ENCODE peak calls at places on chromosome 4, in five cellular contexts. Y is activated CD8-positive, alpha-beta T cell treated with anti-CD3 and anti-CD28 coated beads for 36 hours; W is psoas muscle; K is cerebellar cortex; M is activated T-helper 2 cell treated with anti-CD3 and anti-CD28 coated beads, Interferon-gamma antibody, Interleukin-2, Interleukin-4, amounts not matched to agents 10 μg/mL and 5 μg/mL and 100 μg/mL, durations not matched to agents 14 hours and 24 hours and 36 hours. S is an unnamed sample.

GRCh38 chr4:177380730-177381287 is 61.4 kb downstream of the AGA start:
- DNase-seq in K (peak; percentile 17), M (no peak), Y (peak; percentile 15), W (no peak), S (no peak)

GRCh38 chr4:105146286-105147219 is at the start of gene TET2:
- DNase-seq in M (peak; percentile 75), Y (peak; percentile 91), W (peak; percentile 85), K (peak; percentile 76), S (peak; percentile 97)

GRCh38 chr4:158304694-158305093 is 94.4 kb downstream of the TMEM144 start:
- DNase-seq in K (no peak), M (no peak), Y (no peak), W (no peak), S (no peak)

GRCh38 chr4:135184715-135185114 is 983.1 kb upstream of the PABPC4L start:
- DNase-seq in Y (no peak), K (no peak), M (no peak), W (no peak), S (no peak)

GRCh38 chr4:111943796-111944203 is 201.5 kb upstream of the FAM241A start:
- DNase-seq in K (peak; percentile 30), W (no peak), Y (peak; percentile 15), M (no peak), S (no peak)

GRCh38 chr4:108849611-108850406 is 87.0 kb upstream of the ETNPPL start:
- DNase-seq in M (no peak), K (no peak), Y (peak; percentile 45), W (no peak), S (no peak)

GRCh38 chr4:120454788-120455187 is 388.1 kb upstream of the MAD2L1 start:
- DNase-seq in Y (no peak), M (no peak), W (no peak), K (no peak), S (no peak)

GRCh38 chr4:167100120-167100519 is 134.2 kb downstream of the SPOCK3 start:
- DNase-seq in K (peak; percentile 11), M (no peak), Y (no peak), W (no peak), S (peak; percentile 97)

GRCh38 chr4:38128478-38129451 is 168.6 kb downstream of the PTTG2 start:
- DNase-seq in Y (peak; percentile 92), W (no peak), K (no peak), M (peak; percentile 55), S (peak; percentile 62)

GRCh38 chr4:17578482-17578891 is 1.5 kb downstream of the LAP3 start:
- DNase-seq in M (no peak), K (no peak), Y (peak; percentile 7), W (no peak), S (no peak)

GRCh38 chr4:158581161-158581560 is 59.5 kb downstream of the RXFP1 start:
- DNase-seq in K (no peak), Y (no peak), W (no peak), M (no peak), S (no peak)

GRCh38 chr4:154332681-154333421 is 158.7 kb downstream of the DCHS2 start:
- DNase-seq in W (peak; percentile 49), K (peak; percentile 4), M (peak; percentile 48), Y (peak; percentile 77), S (peak; percentile 36)

GRCh38 chr4:7842384-7843279 is 97.0 kb downstream of the AFAP1 start:
- DNase-seq in W (peak; percentile 74), M (no peak), K (no peak), Y (no peak), S (no peak)

GRCh38 chr4:184471872-184472539 is 2.3 kb downstream of the IRF2 start:
- DNase-seq in Y (peak; percentile 46), W (no peak), K (no peak), M (no peak), S (peak; percentile 69)

GRCh38 chr4:39367166-39367565 is 1.0 kb upstream of the RFC1 start:
- DNase-seq in M (no peak), W (no peak), K (no peak), Y (no peak), S (no peak)

GRCh38 chr4:592825-593520 is 16.9 kb upstream of the TMEM271 start:
- DNase-seq in W (no peak), K (no peak), M (no peak), Y (no peak), S (no peak)

GRCh38 chr4:54585321-54586000 is 72.3 kb upstream of the KIT start:
- DNase-seq in M (no peak), Y (no peak), W (no peak), K (no peak), S (no peak)

GRCh38 chr4:159463235-159463634 is 360.4 kb downstream of the RAPGEF2 start:
- DNase-seq in K (no peak), Y (no peak), W (no peak), M (no peak), S (no peak)

GRCh38 chr4:17726911-17727310 is 54.5 kb downstream of the FAM184B start:
- DNase-seq in K (no peak), W (no peak), M (no peak), Y (no peak), S (no peak)

GRCh38 chr4:72779256-72779655 is 210.2 kb upstream of the ADAMTS3 start:
- DNase-seq in Y (no peak), M (no peak), K (no peak), W (no peak), S (no peak)

GRCh38 chr4:109162759-109163158 is 139.7 kb downstream of the COL25A1 start:
- DNase-seq in M (no peak), W (no peak), K (no peak), Y (no peak), S (no peak)

GRCh38 chr4:138976526-138976925 is 39.1 kb upstream of the NOCT start:
- DNase-seq in K (no peak), Y (no peak), W (no peak), M (no peak), S (no peak)

GRCh38 chr4:169115897-169116254 is 105.8 kb upstream of the CBR4 start:
- DNase-seq in Y (peak; percentile 27), M (no peak), K (no peak), W (no peak), S (peak; percentile 62)

GRCh38 chr4:42789168-42789567 is 103.3 kb upstream of the GRXCR1 start:
- DNase-seq in K (no peak), Y (no peak), M (no peak), W (no peak), S (no peak)

GRCh38 chr4:186105721-186106335 is 1.3 kb downstream of the FAM149A start:
- DNase-seq in Y (peak; percentile 3), W (no peak), M (no peak), K (no peak), S (peak; percentile 30)

GRCh38 chr4:26069218-26069617 is 155.2 kb downstream of the SMIM20 start:
- DNase-seq in K (peak; percentile 69), M (no peak), Y (no peak), W (no peak), S (peak; percentile 38)

GRCh38 chr4:147160908-147161513 is 215.3 kb upstream of the TTC29 start:
- DNase-seq in W (no peak), Y (peak; percentile 8), M (no peak), K (peak; percentile 42), S (peak; percentile 70)

GRCh38 chr4:76691767-76692689 is 205.9 kb downstream of the SOWAHB start:
- DNase-seq in M (no peak), K (no peak), W (no peak), Y (no peak), S (no peak)

GRCh38 chr4:178823673-178824072 is 1381.4 kb upstream of the AGA start:
- DNase-seq in K (no peak), W (no peak), Y (no peak), M (no peak), S (no peak)

GRCh38 chr4:13543648-13544555 is at the start of gene NKX3-2:
- DNase-seq in K (no peak), W (no peak), M (no peak), Y (no peak), S (no peak)

GRCh38 chr4:39032218-39033085 is at the start of gene TMEM156:
- DNase-seq in K (no peak), M (no peak), W (no peak), Y (peak; percentile 50), S (peak; percentile 57)

GRCh38 chr4:127446309-127446708 is 186.4 kb upstream of the INTU start:
- DNase-seq in W (no peak), M (no peak), Y (no peak), K (no peak), S (no peak)

GRCh38 chr4:141132689-141133145 is 552 bp downstream of the RNF150 start:
- DNase-seq in W (no peak), Y (no peak), K (peak; percentile 43), M (no peak), S (no peak)

GRCh38 chr4:26020083-26020668 is 106.2 kb downstream of the SMIM20 start:
- DNase-seq in W (no peak), M (no peak), Y (peak; percentile 67), K (no peak), S (no peak)

GRCh38 chr4:8675383-8675782 is 82.8 kb downstream of the CPZ start:
- DNase-seq in M (no peak), Y (peak; percentile 5), W (no peak), K (no peak), S (no peak)

GRCh38 chr4:109077486-109077885 is 225.0 kb downstream of the COL25A1 start:
- DNase-seq in Y (no peak), M (no peak), K (no peak), W (no peak), S (no peak)

GRCh38 chr4:118920247-118920646 is 31.6 kb downstream of the SYNPO2 start:
- DNase-seq in K (no peak), W (no peak), M (no peak), Y (no peak), S (no peak)

GRCh38 chr4:74039065-74039763 is 725 bp upstream of the CXCL3 start:
- DNase-seq in Y (no peak), K (no peak), M (no peak), W (no peak), S (peak; percentile 15)